ENCODE peak calls at places on chromosomes 11 and 22, in five cellular contexts. N is mesenchymal stem cell, D is caudate nucleus, H is NCI-H2171 treated with DMSO at 0.1 percent for 48 hours, C is lower leg skin. Q is an unnamed sample.

GRCh38 chr22:40410272-40410671 is 39.9 kb downstream of the SGSM3 start:
- DNase-seq in D (no peak), N (no peak), H (no peak), C (no peak), Q (peak)

GRCh38 chr11:122189259-122189658 is 73.2 kb upstream of the BLID start:
- DNase-seq in N (peak), H (no peak), C (no peak), D (no peak), Q (no peak)

GRCh38 chr11:12717851-12718291 is 43.6 kb downstream of the TEAD1 start:
- DNase-seq in D (no peak), N (no peak), H (no peak), C (peak), Q (no peak)

GRCh38 chr11:72764503-72764902 is 12.3 kb upstream of the ARAP1 start:
- DNase-seq in C (no peak), D (no peak), H (peak), N (no peak), Q (no peak)

GRCh38 chr22:36375071-36375980 is 12.4 kb downstream of the MYH9 start:
- DNase-seq in N (no peak), H (no peak), C (no peak), D (no peak), Q (no peak)

GRCh38 chr22:46690146-46690545 is 47.9 kb downstream of the CERK start:
- DNase-seq in H (no peak), C (no peak), N (no peak), D (no peak), Q (no peak)

GRCh38 chr11:124798991-124799383 is 1.2 kb downstream of the MSANTD2 start:
- DNase-seq in H (no peak), N (peak), C (no peak), D (no peak), Q (no peak)

GRCh38 chr11:14350716-14351238 is 8.2 kb downstream of the RRAS2 start:
- DNase-seq in N (no peak), H (no peak), D (no peak), C (no peak), Q (no peak)

GRCh38 chr11:23680488-23681230 is 816.2 kb upstream of the LUZP2 start:
- DNase-seq in H (no peak), N (no peak), D (no peak), C (peak), Q (no peak)